ENCODE peak calls at places on chromosomes 11 and 22, in seven cellular contexts. Q is WTC11, U is GM10248, F is GM13977, Z is B cell, O is IMR-90, T is tibial artery. H is an unnamed sample.
A peak's percentile ranks its signal among the peaks of the same experiment; 100 is the strongest.

GRCh38 chr22:46113910-46114517 is 36.3 kb upstream of the PPARA start:
- DNase-seq in Z (no peak), Q (no peak), F (no peak), O (no peak), T (no peak), U (no peak), H (no peak)

GRCh38 chr11:75350743-75351540 is 519 bp downstream of the ARRB1 start:
- DNase-seq in F (no peak), U (peak; percentile 40), T (peak; percentile 63), Z (peak; percentile 49), Q (peak; percentile 56), O (peak; percentile 46), H (no peak)

GRCh38 chr11:31106963-31107576 is 262.5 kb downstream of the DCDC1 start:
- DNase-seq in O (peak; percentile 7), F (peak; percentile 32), T (peak; percentile 43), Z (peak; percentile 20), Q (peak; percentile 77), U (peak; percentile 26), H (peak; percentile 25)

GRCh38 chr11:61733120-61733978 is 19.1 kb upstream of the MYRF start:
- DNase-seq in O (peak; percentile 80), F (peak; percentile 96), T (peak; percentile 92), Z (peak; percentile 87), U (peak; percentile 95), Q (peak; percentile 85), H (peak; percentile 97)

GRCh38 chr22:30266445-30267381 is at the start of gene OSM:
- DNase-seq in Q (no peak), Z (peak; percentile 87), T (peak; percentile 70), F (no peak), U (no peak), O (no peak), H (peak; percentile 68)

GRCh38 chr11:126352934-126353801 is 2.3 kb upstream of the ST3GAL4 start:
- DNase-seq in U (no peak), Z (no peak), O (peak; percentile 75), T (no peak), F (peak; percentile 52), Q (no peak), H (no peak)

GRCh38 chr22:34294986-34295385 is 374.7 kb upstream of the LARGE1 start:
- DNase-seq in O (no peak), Q (no peak), F (no peak), T (no peak), U (no peak), Z (no peak), H (no peak)

GRCh38 chr11:83599066-83599465 is 312.9 kb upstream of the CCDC90B start:
- DNase-seq in U (no peak), O (no peak), Q (no peak), Z (no peak), F (no peak), T (no peak), H (no peak)

GRCh38 chr22:24521791-24522245 is 26.7 kb downstream of the UPB1 start:
- DNase-seq in O (peak; percentile 60), U (peak; percentile 73), Z (peak; percentile 49), Q (peak; percentile 61), T (no peak), F (peak; percentile 66), H (peak; percentile 68)

GRCh38 chr22:43260346-43260745 is 73.4 kb upstream of the TTLL12 start:
- DNase-seq in Q (no peak), U (no peak), Z (no peak), F (no peak), T (no peak), O (no peak), H (no peak)

GRCh38 chr22:37716708-37717107 is 19.9 kb downstream of the TRIOBP start:
- DNase-seq in Z (no peak), T (no peak), Q (no peak), U (no peak), F (no peak), O (peak; percentile 33), H (no peak)

GRCh38 chr11:98398508-98398907 is 622.2 kb upstream of the CNTN5 start:
- DNase-seq in O (no peak), T (no peak), Z (no peak), U (no peak), Q (no peak), F (no peak), H (no peak)

GRCh38 chr11:57163160-57163868 is 18.4 kb upstream of the LRRC55 start:
- DNase-seq in T (no peak), Z (no peak), Q (no peak), U (no peak), F (no peak), O (no peak), H (no peak)

GRCh38 chr11:70067591-70068341 is 10.4 kb upstream of the ANO1 start:
- DNase-seq in Z (no peak), U (peak; percentile 17), T (no peak), F (no peak), O (no peak), Q (no peak), H (peak; percentile 21)

GRCh38 chr22:21643533-21644357 is 1.6 kb downstream of the SDF2L1 start:
- DNase-seq in Z (no peak), Q (no peak), F (no peak), O (no peak), U (no peak), T (no peak), H (no peak)
- TF ChIP-seq CTCF in Z (no peak), Q (no peak), F (peak; percentile 33), O (no peak), U (peak; percentile 39), T (no peak), H (no peak)

DNA sequence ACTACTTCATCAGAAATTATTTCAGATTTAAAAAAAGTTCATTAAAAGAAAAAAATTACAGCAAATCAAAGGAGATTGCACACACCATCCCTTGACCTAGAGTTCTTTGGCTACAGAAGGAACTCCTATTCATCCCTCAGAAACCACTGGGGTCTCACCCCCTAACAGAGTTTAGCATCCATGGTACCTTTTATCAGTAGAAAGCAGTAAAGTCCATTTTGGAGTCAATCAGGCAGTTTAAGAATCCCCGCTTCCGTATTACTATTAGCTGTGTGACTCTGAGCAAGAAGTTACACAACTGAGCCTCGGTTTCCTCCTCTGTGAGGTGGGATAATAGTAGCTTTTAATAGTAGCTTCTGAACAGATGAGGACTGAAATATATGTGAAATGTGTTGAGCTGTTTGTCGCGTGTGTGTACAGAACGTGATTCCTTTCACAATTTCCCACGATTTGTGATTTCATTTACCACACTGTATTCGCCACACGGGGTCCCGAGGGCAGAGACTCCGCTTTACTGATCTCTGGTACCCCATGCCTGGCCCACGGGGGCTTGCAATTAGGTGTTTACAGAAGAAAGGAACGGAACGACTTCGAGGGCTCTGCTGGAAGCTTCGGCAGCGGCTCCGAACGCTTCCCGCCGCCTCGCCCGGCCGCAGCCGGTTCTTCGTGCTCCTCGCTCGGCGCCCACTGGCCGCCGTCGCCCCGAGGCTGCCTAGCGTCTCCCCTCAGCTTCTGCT is 72.5 kb upstream of the ZBED5 start:
- DNase-seq in U (no peak), F (peak; percentile 36), O (peak; percentile 33), Q (peak; percentile 41), Z (no peak), T (no peak), H (peak; percentile 51)
- TF ChIP-seq CTCF in U (no peak), F (no peak), O (no peak), Q (no peak), Z (no peak), T (no peak), H (no peak)

GRCh38 chr11:109865558-109866186 is 227.5 kb upstream of the ZC3H12C start:
- DNase-seq in Z (no peak), T (no peak), O (no peak), F (no peak), Q (peak; percentile 12), U (no peak), H (no peak)
- TF ChIP-seq CTCF in Z (no peak), T (no peak), O (no peak), F (peak; percentile 23), Q (no peak), U (peak; percentile 13), H (no peak)

DNA sequence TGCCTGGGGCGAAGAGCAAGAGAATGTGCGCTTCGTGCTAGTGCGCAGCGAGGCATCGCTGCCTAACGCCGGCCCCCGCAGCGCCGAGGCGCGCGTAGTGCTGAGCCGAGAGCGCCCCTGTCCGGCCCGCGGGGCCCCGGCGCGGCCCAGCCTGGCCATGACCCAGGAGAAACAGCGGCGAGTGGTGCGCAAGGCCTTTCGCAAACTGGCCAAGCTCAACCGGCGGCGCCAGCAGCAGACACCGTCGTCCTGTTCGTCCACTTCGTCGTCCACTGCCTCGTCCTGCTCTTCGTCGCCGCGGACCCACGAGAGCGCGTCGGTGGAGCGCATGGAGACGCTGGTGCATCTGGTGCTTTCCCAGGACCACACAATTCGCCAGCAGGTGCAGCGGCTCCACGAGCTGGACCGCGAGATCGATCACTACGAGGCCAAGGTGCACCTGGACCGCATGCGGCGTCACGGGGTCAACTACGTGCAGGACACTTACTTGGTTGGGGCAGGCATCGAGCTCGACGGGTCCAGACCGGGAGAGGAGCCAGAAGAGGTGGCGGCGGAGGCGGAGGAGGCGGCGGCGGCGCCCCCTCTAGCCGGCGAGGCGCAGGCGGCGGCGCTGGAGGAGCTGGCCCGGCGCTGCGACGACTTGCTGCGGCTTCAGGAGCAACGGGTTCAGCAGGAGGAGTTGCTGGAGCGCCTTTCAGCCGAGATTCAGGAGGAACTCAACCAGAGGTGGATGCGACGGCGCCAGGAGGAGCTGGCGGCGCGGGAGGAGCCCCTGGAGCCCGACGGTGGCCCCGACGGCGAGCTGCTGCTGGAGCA is 1.0 kb downstream of the RASSF10 start:
- DNase-seq in F (peak; percentile 22), U (no peak), Z (no peak), Q (peak; percentile 62), T (no peak), O (peak; percentile 7), H (peak; percentile 31)
- TF ChIP-seq CTCF in F (no peak), U (no peak), Z (no peak), Q (no peak), T (no peak), O (no peak), H (no peak)

DNA sequence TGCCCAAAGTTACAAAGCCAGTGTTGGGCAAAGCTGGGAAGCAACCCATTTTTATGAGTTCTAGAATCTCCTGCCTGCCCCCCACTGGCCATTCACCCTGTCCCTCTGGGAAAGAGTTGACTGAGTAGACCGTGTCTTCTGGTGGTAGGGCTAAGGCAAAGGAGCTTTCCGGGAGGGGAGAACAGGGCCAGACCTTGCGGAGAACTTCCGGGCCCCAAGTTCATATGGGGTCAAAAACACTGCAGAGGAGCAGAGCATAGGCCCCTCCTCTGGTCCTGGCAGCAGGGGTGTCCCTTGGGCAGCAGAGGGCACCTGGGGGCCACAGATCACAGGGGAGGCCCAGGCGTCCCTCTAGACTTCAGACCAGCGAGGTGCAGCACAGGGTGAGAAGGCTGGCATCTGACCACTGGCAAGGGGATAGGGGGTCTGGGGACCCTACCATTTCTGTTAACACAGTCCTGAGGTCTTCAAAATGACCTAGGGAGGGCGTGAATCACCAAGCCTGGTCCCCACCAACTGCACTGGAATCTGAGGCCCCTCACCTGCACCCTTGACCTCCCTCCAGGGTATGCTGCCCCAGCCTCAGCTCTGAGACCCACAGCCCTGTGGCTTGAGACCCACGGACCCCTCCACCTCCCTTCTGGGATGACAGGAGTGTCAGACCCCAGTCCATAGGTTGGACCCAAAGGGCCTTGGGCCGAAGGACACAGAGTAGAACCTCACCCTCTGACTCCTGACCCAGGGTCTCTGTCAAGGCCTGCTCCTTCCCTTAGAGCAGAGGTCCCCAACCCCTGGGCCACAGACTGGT is 1.3 kb upstream of the ARAP1 start:
- DNase-seq in O (no peak), Q (no peak), Z (no peak), T (no peak), U (no peak), F (no peak), H (no peak)
- TF ChIP-seq CTCF in O (peak; percentile 6), Q (no peak), Z (no peak), T (no peak), U (peak; percentile 21), F (peak; percentile 11), H (no peak)

GRCh38 chr22:39176673-39177455 is 24.4 kb upstream of the CBX7 start:
- DNase-seq in Z (no peak), O (no peak), Q (no peak), F (no peak), T (no peak), U (no peak), H (no peak)
- TF ChIP-seq CTCF in Z (no peak), O (no peak), Q (no peak), F (no peak), T (no peak), U (no peak), H (no peak)

GRCh38 chr11:64007629-64008282 is 21.5 kb downstream of the OTUB1 start:
- DNase-seq in U (no peak), Q (peak; percentile 64), O (no peak), T (peak; percentile 75), F (peak; percentile 63), Z (peak; percentile 46), H (no peak)
- TF ChIP-seq CTCF in U (no peak), Q (no peak), O (no peak), T (peak; percentile 31), F (no peak), Z (no peak), H (no peak)

H was measured in GM13976.